ENCODE peak calls at places on chromosome 3, in nine cellular contexts. R is WERI-Rb-1; T is CD8-positive, alpha-beta T cell; Z is HCT116; E is cardiac fibroblast; X is SK-N-SH; C is transverse colon; P is tibial nerve; L is HepG2. F is an unnamed sample.

GRCh38 chr3:61580982-61581654 is 19.7 kb downstream of the PTPRG start:
- DNase-seq in R (no peak), T (no peak), Z (no peak), E (no peak), X (no peak), C (no peak), P (no peak), L (no peak), F (no peak)

GRCh38 chr3:130259170-130259874 is 86.2 kb upstream of the COL6A5 start:
- DNase-seq in R (no peak), T (no peak), Z (no peak), E (peak; percentile 45), X (no peak), C (no peak), P (no peak), L (no peak), F (no peak)

GRCh38 chr3:192064959-192065358 is 604.0 kb downstream of the PYDC2 start:
- DNase-seq in R (no peak), T (no peak), Z (no peak), E (no peak), X (no peak), C (no peak), P (no peak), L (no peak), F (no peak)

GRCh38 chr3:181558870-181559269 is 152.9 kb upstream of the SOX2 start:
- DNase-seq in R (no peak), T (no peak), Z (no peak), E (no peak), X (no peak), C (no peak), P (no peak), L (no peak), F (no peak)

GRCh38 chr3:37753428-37753827 is 108.3 kb upstream of the CTDSPL start:
- DNase-seq in R (no peak), T (no peak), Z (no peak), E (no peak), X (no peak), C (no peak), P (no peak), L (no peak), F (no peak)

GRCh38 chr3:4821975-4822374 is 157.3 kb upstream of the BHLHE40 start:
- DNase-seq in R (no peak), T (peak; percentile 81), Z (no peak), E (no peak), X (no peak), C (peak; percentile 62), P (no peak), L (no peak), F (no peak)

GRCh38 chr3:170524072-170524471 is 61.8 kb downstream of the SLC7A14 start:
- DNase-seq in R (no peak), T (no peak), Z (no peak), E (no peak), X (no peak), C (no peak), P (no peak), L (no peak), F (peak; percentile 54)

GRCh38 chr3:66490214-66490613 is 10.6 kb downstream of the LRIG1 start:
- DNase-seq in R (no peak), T (no peak), Z (no peak), E (peak; percentile 31), X (no peak), C (peak; percentile 39), P (no peak), L (no peak), F (peak; percentile 55)

GRCh38 chr3:195143221-195143620 is 127.7 kb downstream of the XXYLT1 start:
- DNase-seq in R (no peak), T (no peak), Z (no peak), E (no peak), X (no peak), C (no peak), P (no peak), L (no peak), F (no peak)

GRCh38 chr3:27357665-27358258 is 11.4 kb downstream of the NEK10 start:
- DNase-seq in R (peak; percentile 67), T (peak; percentile 56), Z (peak; percentile 59), E (peak; percentile 71), X (peak; percentile 39), C (peak; percentile 69), P (no peak), L (peak; percentile 74), F (peak; percentile 51)

GRCh38 chr3:188712257-188712924 is 459.4 kb upstream of the TPRG1 start:
- DNase-seq in R (no peak), T (no peak), Z (no peak), E (peak; percentile 70), X (no peak), C (no peak), P (no peak), L (peak; percentile 83), F (peak; percentile 71)

GRCh38 chr3:139238281-139239030 is 105.4 kb upstream of the MRPS22 start:
- DNase-seq in R (no peak), T (no peak), Z (no peak), E (no peak), X (no peak), C (no peak), P (no peak), L (no peak), F (no peak)
- H3K4me3 ChIP-seq in R (no peak overlapping the region), T (no peak overlapping the region), Z (no peak overlapping the region), E (no peak overlapping the region), X (no peak overlapping the region), C (no peak overlapping the region), P (no peak overlapping the region), L (no peak overlapping the region), F (no peak overlapping the region)

DNA sequence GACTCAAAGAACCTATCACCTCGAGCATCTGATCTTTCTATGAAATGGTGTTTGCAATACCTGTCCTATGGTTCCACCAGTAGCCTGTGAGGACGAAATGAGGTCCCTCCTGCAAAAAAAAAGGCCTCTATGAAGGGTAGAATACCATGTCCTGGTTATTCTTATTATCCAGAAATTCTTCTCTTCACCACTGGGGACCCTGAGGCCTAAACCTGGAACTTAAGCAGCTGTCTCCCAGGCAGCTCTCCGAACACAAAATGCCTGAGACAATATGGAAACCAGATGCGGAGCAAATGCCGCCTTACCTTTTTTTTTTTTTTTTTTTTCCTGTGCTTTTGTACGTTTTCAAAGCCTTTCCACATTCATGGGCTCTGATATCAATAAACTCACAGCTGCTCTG is 62.1 kb upstream of the WNT5A start:
- DNase-seq in R (no peak), T (no peak), Z (no peak), E (peak; percentile 20), X (peak; percentile 44), C (no peak), P (no peak), L (no peak), F (peak; percentile 31)
- TF ChIP-seq CTCF in R (peak; percentile 8), T (no peak), Z (no peak), E (peak; percentile 20), X (peak; percentile 42), C (no peak), P (peak; percentile 23), L (no peak), F (peak; percentile 37)

GRCh38 chr3:13419356-13420050 is 619 bp downstream of the NUP210 start:
- DNase-seq in R (peak; percentile 51), T (peak; percentile 63), Z (no peak), E (no peak), X (peak; percentile 86), C (peak; percentile 41), P (no peak), L (no peak), F (no peak)
- H3K4me3 ChIP-seq in R (peak overlapping the region; percentile 70), T (peak overlapping the region; percentile 72), Z (peak overlapping the region; percentile 67), E (no peak overlapping the region), X (no peak overlapping the region), C (peak overlapping the region; percentile 65), P (peak overlapping the region; percentile 64), L (peak overlapping the region; percentile 85), F (no peak overlapping the region)

GRCh38 chr3:44554626-44555592 is at the start of gene ZKSCAN7:
- DNase-seq in R (peak; percentile 85), T (peak; percentile 60), Z (no peak), E (peak; percentile 65), X (peak; percentile 98), C (peak; percentile 44), P (no peak), L (peak; percentile 37), F (peak; percentile 46)
- TF ChIP-seq CTCF in R (no peak), T (no peak), Z (no peak), E (no peak), X (no peak), C (no peak), P (peak; percentile 12), L (no peak), F (peak; percentile 9)

GRCh38 chr3:156605686-156606605 is 51.0 kb upstream of the SSR3 start:
- DNase-seq in R (no peak), T (no peak), Z (no peak), E (peak; percentile 82), X (peak; percentile 39), C (peak; percentile 23), P (no peak), L (no peak), F (peak; percentile 74)
- H3K4me3 ChIP-seq in R (no peak overlapping the region), T (no peak overlapping the region), Z (peak overlapping the region; percentile 53), E (peak overlapping the region; percentile 19), X (no peak overlapping the region), C (peak overlapping the region; percentile 56), P (peak overlapping the region; percentile 55), L (peak overlapping the region; percentile 45), F (peak overlapping the region; percentile 53)

DNA sequence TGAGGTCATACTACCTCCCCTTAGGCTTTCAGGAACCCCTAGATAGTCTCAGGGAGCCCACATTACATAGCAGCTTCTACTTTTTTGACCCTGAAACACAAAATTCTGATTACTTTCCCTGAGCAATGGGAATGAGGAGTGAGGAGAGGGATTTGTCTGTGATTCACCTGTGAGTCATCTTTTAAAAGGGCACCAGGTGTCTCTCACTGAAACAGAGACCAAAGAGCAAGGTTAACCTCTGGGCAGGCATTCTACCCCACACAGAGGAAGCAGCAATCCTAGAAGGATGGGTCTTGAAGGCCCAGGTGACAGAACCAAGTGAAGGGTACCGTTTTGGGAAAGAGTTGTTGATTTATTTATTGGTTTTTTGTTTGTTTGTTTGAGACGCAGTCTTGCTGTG is 31.1 kb upstream of the UBE2E2 start:
- DNase-seq in R (no peak), T (no peak), Z (no peak), E (no peak), X (no peak), C (no peak), P (no peak), L (no peak), F (no peak)
- TF ChIP-seq CTCF in R (no peak), T (no peak), Z (no peak), E (no peak), X (no peak), C (no peak), P (no peak), L (no peak), F (no peak)

GRCh38 chr3:8886556-8886955 is 76.7 kb downstream of the RAD18 start:
- DNase-seq in R (no peak), T (no peak), Z (no peak), E (peak; percentile 25), X (no peak), C (no peak), P (no peak), L (no peak), F (peak; percentile 30)
- H3K4me3 ChIP-seq in R (no peak overlapping the region), T (no peak overlapping the region), Z (no peak overlapping the region), E (no peak overlapping the region), X (no peak overlapping the region), C (no peak overlapping the region), P (no peak overlapping the region), L (no peak overlapping the region), F (no peak overlapping the region)

GRCh38 chr3:13282986-13283876 is 136.9 kb downstream of the NUP210 start:
- DNase-seq in R (peak; percentile 84), T (no peak), Z (peak; percentile 18), E (no peak), X (peak; percentile 91), C (no peak), P (no peak), L (no peak), F (no peak)
- TF ChIP-seq CTCF in R (peak; percentile 59), T (no peak), Z (peak; percentile 40), E (no peak), X (no peak), C (no peak), P (peak; percentile 35), L (peak; percentile 61), F (no peak)